ENCODE peak calls at places on chromosomes 6 and 20, in four cellular contexts. One of them, this sample, is unnamed.

GRCh38 chr6:144286503-144287393 is 1.6 kb downstream of the UTRN start:
- DNase-seq in A549: peak
- DNase-seq in suprapubic skin: peak
- DNase-seq in transverse colon: peak
- DNase-seq in this sample: peak

GRCh38 chr6:112149719-112150263 is 62.4 kb downstream of the FAM229B start:
- DNase-seq in A549: no peak
- DNase-seq in suprapubic skin: no peak
- DNase-seq in transverse colon: no peak
- DNase-seq in this sample: no peak

GRCh38 chr6:62805431-62805830 is 405.8 kb upstream of the FKBP1C start:
- DNase-seq in A549: no peak
- DNase-seq in suprapubic skin: no peak
- DNase-seq in transverse colon: no peak
- DNase-seq in this sample: no peak

GRCh38 chr6:22401206-22401605 is 104.4 kb upstream of the PRL start:
- DNase-seq in A549: no peak
- DNase-seq in suprapubic skin: no peak
- DNase-seq in transverse colon: no peak
- DNase-seq in this sample: no peak

GRCh38 chr6:163416640-163417253 is 2.2 kb downstream of the QKI start:
- DNase-seq in A549: peak
- DNase-seq in suprapubic skin: no peak
- DNase-seq in transverse colon: peak
- DNase-seq in this sample: peak

GRCh38 chr6:101666256-101666655 is 272.7 kb downstream of the GRIK2 start:
- DNase-seq in A549: peak
- DNase-seq in suprapubic skin: no peak
- DNase-seq in transverse colon: no peak
- DNase-seq in this sample: no peak

GRCh38 chr20:57594092-57594911 is 25.9 kb downstream of the ZBP1 start:
- DNase-seq in A549: peak
- DNase-seq in suprapubic skin: no peak
- DNase-seq in transverse colon: peak
- DNase-seq in this sample: peak

GRCh38 chr20:41058007-41058673 is 29.5 kb downstream of the TOP1 start:
- DNase-seq in A549: peak
- DNase-seq in suprapubic skin: no peak
- DNase-seq in transverse colon: no peak
- DNase-seq in this sample: no peak

GRCh38 chr20:19758888-19759331 is 852 bp downstream of the RIN2 start:
- DNase-seq in A549: peak
- DNase-seq in suprapubic skin: peak
- DNase-seq in transverse colon: peak
- DNase-seq in this sample: peak

GRCh38 chr6:138597336-138597735 is 98.0 kb upstream of the NHSL1 start:
- DNase-seq in A549: no peak
- DNase-seq in suprapubic skin: no peak
- DNase-seq in transverse colon: no peak
- DNase-seq in this sample: no peak

GRCh38 chr20:19813839-19814238 is 55.8 kb downstream of the RIN2 start:
- DNase-seq in A549: no peak
- DNase-seq in suprapubic skin: no peak
- DNase-seq in transverse colon: no peak
- DNase-seq in this sample: no peak

GRCh38 chr6:107991939-107992560 is 34.0 kb upstream of the SEC63 start:
- DNase-seq in A549: no peak
- DNase-seq in suprapubic skin: no peak
- DNase-seq in transverse colon: no peak
- DNase-seq in this sample: no peak

GRCh38 chr6:54801244-54801643 is 45.3 kb upstream of the FAM83B start:
- DNase-seq in A549: no peak
- DNase-seq in suprapubic skin: no peak
- DNase-seq in transverse colon: no peak
- DNase-seq in this sample: no peak

GRCh38 chr6:113172531-113172966 is 684.6 kb upstream of the MARCKS start:
- DNase-seq in A549: no peak
- DNase-seq in suprapubic skin: no peak
- DNase-seq in transverse colon: peak
- DNase-seq in this sample: no peak

GRCh38 chr20:46316984-46317684 is 8.8 kb upstream of the CDH22 start:
- DNase-seq in A549: no peak
- DNase-seq in suprapubic skin: no peak
- DNase-seq in transverse colon: no peak
- DNase-seq in this sample: no peak

GRCh38 chr6:51027283-51028065 is 208.8 kb downstream of the TFAP2B start:
- DNase-seq in A549: no peak
- DNase-seq in suprapubic skin: no peak
- DNase-seq in transverse colon: no peak
- DNase-seq in this sample: no peak

GRCh38 chr6:4434655-4435054 is 299.3 kb upstream of the ECI2 start:
- DNase-seq in A549: no peak
- DNase-seq in suprapubic skin: no peak
- DNase-seq in transverse colon: no peak
- DNase-seq in this sample: no peak

GRCh38 chr20:59002874-59003399 is 4.1 kb downstream of the CTSZ start:
- DNase-seq in A549: no peak
- DNase-seq in suprapubic skin: no peak
- DNase-seq in transverse colon: no peak
- DNase-seq in this sample: no peak

GRCh38 chr6:106974999-106975698 is 620 bp upstream of the CD24 start:
- DNase-seq in A549: peak
- DNase-seq in suprapubic skin: no peak
- DNase-seq in transverse colon: peak
- DNase-seq in this sample: no peak

GRCh38 chr6:170178561-170179477 is 112.1 kb downstream of the DLL1 start:
- DNase-seq in A549: no peak
- DNase-seq in suprapubic skin: peak
- DNase-seq in transverse colon: peak
- DNase-seq in this sample: peak

GRCh38 chr20:48295445-48295903 is 510.2 kb upstream of the SULF2 start:
- DNase-seq in A549: peak
- DNase-seq in suprapubic skin: no peak
- DNase-seq in transverse colon: no peak
- DNase-seq in this sample: no peak

GRCh38 chr6:147586044-147586443 is 77.6 kb downstream of the SAMD5 start:
- DNase-seq in A549: no peak
- DNase-seq in suprapubic skin: no peak
- DNase-seq in transverse colon: peak
- DNase-seq in this sample: no peak

GRCh38 chr20:61939691-61940360 is 125.9 kb downstream of the TAF4 start:
- DNase-seq in A549: no peak
- DNase-seq in suprapubic skin: no peak
- DNase-seq in transverse colon: no peak
- DNase-seq in this sample: no peak

GRCh38 chr20:15515706-15516105 is 1057.5 kb downstream of the KIF16B start:
- DNase-seq in A549: no peak
- DNase-seq in suprapubic skin: no peak
- DNase-seq in transverse colon: no peak
- DNase-seq in this sample: no peak

GRCh38 chr20:36066777-36067176 is 87.8 kb upstream of the EPB41L1 start:
- DNase-seq in A549: no peak
- DNase-seq in suprapubic skin: no peak
- DNase-seq in transverse colon: no peak
- DNase-seq in this sample: no peak

GRCh38 chr6:106315765-106316375 is 9.7 kb downstream of the ATG5 start:
- DNase-seq in A549: no peak
- DNase-seq in suprapubic skin: no peak
- DNase-seq in transverse colon: no peak
- DNase-seq in this sample: no peak

GRCh38 chr6:162344935-162345599 is 382.5 kb downstream of the PRKN start:
- DNase-seq in A549: no peak
- DNase-seq in suprapubic skin: no peak
- DNase-seq in transverse colon: no peak
- DNase-seq in this sample: no peak

GRCh38 chr6:90319044-90319443 is 22.4 kb upstream of the BACH2 start:
- DNase-seq in A549: no peak
- DNase-seq in suprapubic skin: no peak
- DNase-seq in transverse colon: no peak
- DNase-seq in this sample: no peak

GRCh38 chr20:36465109-36466080 is 75.9 kb upstream of the MYL9 start:
- DNase-seq in A549: peak
- DNase-seq in suprapubic skin: peak
- DNase-seq in transverse colon: peak
- DNase-seq in this sample: peak

GRCh38 chr20:63285636-63286615 is 7.1 kb upstream of the COL20A1 start:
- DNase-seq in A549: no peak
- DNase-seq in suprapubic skin: no peak
- DNase-seq in transverse colon: no peak
- DNase-seq in this sample: no peak

GRCh38 chr20:63284083-63284440 is 8.9 kb upstream of the COL20A1 start:
- DNase-seq in A549: no peak
- DNase-seq in suprapubic skin: no peak
- DNase-seq in transverse colon: no peak
- DNase-seq in this sample: no peak

GRCh38 chr20:63283397-63284082 is 9.4 kb upstream of the COL20A1 start:
- DNase-seq in A549: no peak
- DNase-seq in suprapubic skin: no peak
- DNase-seq in transverse colon: no peak
- DNase-seq in this sample: no peak

GRCh38 chr20:63284981-63285524 is 7.9 kb upstream of the COL20A1 start:
- DNase-seq in A549: no peak
- DNase-seq in suprapubic skin: no peak
- DNase-seq in transverse colon: no peak
- DNase-seq in this sample: no peak

GRCh38 chr20:63284544-63284949 is 8.4 kb upstream of the COL20A1 start:
- DNase-seq in A549: no peak
- DNase-seq in suprapubic skin: no peak
- DNase-seq in transverse colon: no peak
- DNase-seq in this sample: no peak
- TF ChIP-seq POLR2A in A549: no peak
- TF ChIP-seq POLR2A in suprapubic skin: no peak
- TF ChIP-seq POLR2A in transverse colon: no peak
- TF ChIP-seq POLR2A in this sample: no peak

DNA sequence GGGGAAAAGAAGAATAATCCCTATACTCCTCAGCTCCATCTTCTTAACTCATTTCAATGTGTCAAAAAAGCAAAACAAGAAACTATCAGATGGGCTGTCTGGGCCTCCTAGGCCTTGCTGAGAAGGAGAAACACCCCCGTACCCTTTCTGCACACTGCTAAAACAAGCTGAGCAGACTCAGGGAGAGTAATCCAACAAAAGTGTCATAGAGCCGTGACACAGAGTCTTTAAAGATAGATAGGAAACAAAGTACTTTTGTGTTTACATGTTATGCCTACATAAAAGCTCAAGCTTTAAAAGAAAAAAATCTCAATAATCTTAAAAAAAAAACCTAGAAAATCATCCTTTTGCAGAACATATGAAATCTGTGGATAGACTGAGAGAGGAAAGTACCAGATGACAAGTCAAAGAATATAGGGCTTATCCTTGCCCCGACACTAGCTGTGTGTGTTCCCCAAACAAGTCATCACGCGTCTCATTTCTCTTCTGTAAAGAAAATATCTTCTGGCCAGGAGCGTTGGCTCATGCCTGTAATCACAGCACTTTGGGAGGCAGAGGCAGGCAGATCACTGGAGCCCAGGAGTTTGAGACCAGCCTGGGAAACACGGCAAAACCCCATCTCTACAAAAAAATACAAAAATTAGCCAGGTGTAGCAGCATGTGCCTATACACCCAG is 81.3 kb downstream of the MAP3K5 start:
- DNase-seq in A549: no peak
- DNase-seq in suprapubic skin: no peak
- DNase-seq in transverse colon: no peak
- DNase-seq in this sample: no peak
- H3K4me3 ChIP-seq in A549: no peak
- H3K4me3 ChIP-seq in suprapubic skin: no peak
- H3K4me3 ChIP-seq in transverse colon: no peak
- H3K4me3 ChIP-seq in this sample: no peak

GRCh38 chr6:39823187-39823815 is 31.1 kb downstream of the DAAM2 start:
- DNase-seq in A549: no peak
- DNase-seq in suprapubic skin: no peak
- DNase-seq in transverse colon: peak
- DNase-seq in this sample: peak

GRCh38 chr6:39819676-39820075 is 27.5 kb downstream of the DAAM2 start:
- DNase-seq in A549: no peak
- DNase-seq in suprapubic skin: no peak
- DNase-seq in transverse colon: no peak
- DNase-seq in this sample: no peak

GRCh38 chr6:39820553-39820952 is 28.4 kb downstream of the DAAM2 start:
- DNase-seq in A549: no peak
- DNase-seq in suprapubic skin: no peak
- DNase-seq in transverse colon: no peak
- DNase-seq in this sample: no peak

GRCh38 chr6:39821014-39821738 is 29.0 kb downstream of the DAAM2 start:
- DNase-seq in A549: no peak
- DNase-seq in suprapubic skin: no peak
- DNase-seq in transverse colon: no peak
- DNase-seq in this sample: no peak

DNA sequence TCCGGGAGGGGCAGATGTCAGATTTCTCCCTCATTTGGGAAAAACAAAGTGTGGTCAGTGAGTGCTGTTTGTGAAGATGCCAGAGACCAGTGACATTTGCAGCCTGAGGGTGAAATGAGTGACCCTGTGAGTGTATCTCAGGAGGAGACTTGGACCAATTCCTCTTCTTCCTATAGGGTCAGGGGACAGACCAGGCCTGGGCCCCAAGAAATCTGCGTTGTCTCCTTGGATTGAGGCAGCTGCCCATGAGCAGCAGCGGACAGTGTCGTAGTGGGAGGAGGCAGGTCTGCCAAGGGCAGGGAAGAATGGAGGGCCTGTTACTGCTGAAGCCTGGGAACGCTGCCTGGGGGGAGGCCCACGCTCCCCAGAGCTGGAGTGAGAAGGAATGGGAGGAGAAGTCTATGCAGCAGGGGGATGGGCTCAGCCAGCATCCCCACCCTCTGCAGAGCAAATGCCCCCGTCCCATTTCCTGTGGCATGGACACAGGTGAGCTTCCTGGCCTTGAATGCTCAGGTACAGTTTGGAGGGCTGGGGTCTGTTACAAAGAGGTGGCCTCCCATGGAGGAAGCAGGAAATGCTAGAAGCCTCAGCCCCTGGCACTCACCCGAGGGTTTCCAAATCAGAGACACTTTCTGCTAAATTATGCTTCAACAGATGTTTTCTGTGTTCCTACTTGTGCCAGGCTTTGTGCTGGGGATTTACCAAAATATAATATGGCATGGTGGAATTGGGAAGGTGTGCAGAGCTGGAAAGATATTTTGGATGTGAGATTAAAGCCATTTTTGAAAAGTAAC is 29.8 kb downstream of the DAAM2 start:
- DNase-seq in A549: no peak
- DNase-seq in suprapubic skin: no peak
- DNase-seq in transverse colon: no peak
- DNase-seq in this sample: peak
- TF ChIP-seq EP300 in A549: no peak
- TF ChIP-seq EP300 in suprapubic skin: no peak
- TF ChIP-seq EP300 in transverse colon: no peak
- TF ChIP-seq EP300 in this sample: no peak

DNA sequence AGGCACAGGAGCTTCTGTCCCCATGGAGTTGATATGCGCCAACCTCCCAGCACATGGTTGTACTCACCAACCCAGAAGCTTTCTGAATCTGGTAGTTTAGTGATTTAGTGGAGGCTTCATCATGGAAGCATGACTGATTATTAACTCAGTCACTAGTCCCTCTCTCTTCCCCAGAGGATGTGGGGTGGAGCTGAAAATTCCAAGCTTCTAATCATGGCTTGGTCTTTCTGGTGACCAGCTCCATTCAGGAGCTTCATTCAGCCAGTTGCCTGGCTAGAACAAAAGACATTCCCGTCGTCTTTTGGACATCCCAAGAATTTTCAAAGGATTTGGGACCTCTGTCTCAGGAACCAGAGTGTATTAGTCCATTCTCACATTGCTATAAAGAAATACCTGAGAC is 13.3 kb upstream of the SMIM13 start:
- DNase-seq in A549: no peak
- DNase-seq in suprapubic skin: no peak
- DNase-seq in transverse colon: no peak
- DNase-seq in this sample: no peak
- TF ChIP-seq POLR2A in A549: no peak
- TF ChIP-seq POLR2A in suprapubic skin: no peak
- TF ChIP-seq POLR2A in transverse colon: no peak
- TF ChIP-seq POLR2A in this sample: no peak

This sample was measured in sigmoid colon.